ENCODE peak calls at places on chromosomes 1 and 21, in nine cellular contexts. U is colonic mucosa; G is cardiac muscle cell; S is psoas muscle; H is foreskin keratinocyte; B is upper lobe of left lung; W is neural progenitor cell; M is heart left ventricle; T is naive thymus-derived CD4-positive, alpha-beta T cell. E is an unnamed sample.

GRCh38 chr1:94095112-94095637 is 25.8 kb downstream of the ABCA4 start:
- DNase-seq in U (peak; percentile 44), G (no peak), S (peak; percentile 91), H (no peak), B (peak; percentile 83), W (no peak), M (peak; percentile 92), T (no peak), E (peak; percentile 90)

GRCh38 chr1:173900427-173900826 is 16.7 kb downstream of the SERPINC1 start:
- DNase-seq in U (no peak), G (no peak), S (no peak), H (no peak), B (no peak), W (no peak), M (no peak), T (no peak), E (no peak)

GRCh38 chr1:77557053-77557452 is 125.4 kb downstream of the ZZZ3 start:
- DNase-seq in U (no peak), G (no peak), S (no peak), H (no peak), B (no peak), W (no peak), M (no peak), T (no peak), E (no peak)

GRCh38 chr1:118300808-118301207 is 115.8 kb upstream of the SPAG17 start:
- DNase-seq in U (no peak), G (peak; percentile 39), S (no peak), H (no peak), B (no peak), W (peak; percentile 22), M (no peak), T (no peak), E (no peak)

GRCh38 chr1:86224651-86225050 is 68.1 kb upstream of the COL24A1 start:
- DNase-seq in U (no peak), G (no peak), S (no peak), H (no peak), B (no peak), W (no peak), M (no peak), T (no peak), E (no peak)

GRCh38 chr1:154957258-154957657 is 1.4 kb upstream of the PBXIP1 start:
- DNase-seq in U (no peak), G (no peak), S (no peak), H (no peak), B (no peak), W (no peak), M (peak; percentile 20), T (no peak), E (no peak)

GRCh38 chr1:43789604-43790288 is 82.4 kb downstream of the ST3GAL3 start:
- DNase-seq in U (no peak), G (no peak), S (no peak), H (no peak), B (no peak), W (no peak), M (no peak), T (peak; percentile 72), E (no peak)

GRCh38 chr1:160705176-160705745 is 6.4 kb downstream of the CD48 start:
- DNase-seq in U (no peak), G (no peak), S (no peak), H (no peak), B (no peak), W (no peak), M (no peak), T (no peak), E (no peak)

GRCh38 chr1:186643600-186643999 is 36.6 kb downstream of the PTGS2 start:
- DNase-seq in U (no peak), G (no peak), S (no peak), H (no peak), B (no peak), W (no peak), M (no peak), T (no peak), E (no peak)

GRCh38 chr21:31075844-31076243 is 37.6 kb upstream of the KRTAP19-8 start:
- DNase-seq in U (no peak), G (no peak), S (no peak), H (no peak), B (no peak), W (no peak), M (no peak), T (no peak), E (no peak)

GRCh38 chr1:228317411-228317828 is 89.2 kb downstream of the TRIM11 start:
- DNase-seq in U (no peak), G (no peak), S (no peak), H (no peak), B (peak; percentile 58), W (no peak), M (peak; percentile 58), T (no peak), E (no peak)

GRCh38 chr21:32241434-32241785 is 37.4 kb downstream of the MIS18A start:
- DNase-seq in U (no peak), G (no peak), S (no peak), H (no peak), B (no peak), W (no peak), M (no peak), T (no peak), E (no peak)

GRCh38 chr1:175000697-175001187 is 995 bp downstream of the CACYBP start:
- DNase-seq in U (no peak), G (no peak), S (no peak), H (no peak), B (no peak), W (no peak), M (no peak), T (no peak), E (no peak)

GRCh38 chr1:180131510-180131909 is 23.2 kb upstream of the QSOX1 start:
- DNase-seq in U (no peak), G (no peak), S (no peak), H (peak; percentile 68), B (no peak), W (no peak), M (no peak), T (no peak), E (no peak)

GRCh38 chr1:149916927-149917310 is 725 bp downstream of the SV2A start:
- DNase-seq in U (no peak), G (no peak), S (no peak), H (no peak), B (no peak), W (no peak), M (no peak), T (no peak), E (no peak)

GRCh38 chr1:149917590-149918144 is at the start of gene SV2A:
- DNase-seq in U (no peak), G (peak; percentile 69), S (no peak), H (no peak), B (peak; percentile 85), W (peak; percentile 86), M (no peak), T (peak; percentile 20), E (peak; percentile 26)

GRCh38 chr1:149916193-149916926 is 1.3 kb downstream of the SV2A start:
- DNase-seq in U (no peak), G (peak; percentile 28), S (no peak), H (no peak), B (no peak), W (no peak), M (no peak), T (no peak), E (no peak)

GRCh38 chr1:149915429-149916192 is 2.0 kb downstream of the SV2A start:
- DNase-seq in U (no peak), G (no peak), S (no peak), H (no peak), B (no peak), W (peak; percentile 59), M (no peak), T (no peak), E (no peak)

GRCh38 chr1:149914545-149914944 is 3.1 kb downstream of the SV2A start:
- DNase-seq in U (no peak), G (no peak), S (no peak), H (no peak), B (no peak), W (no peak), M (no peak), T (no peak), E (no peak)
- H3K27ac ChIP-seq in U (no peak overlapping the region), G (no peak overlapping the region), S (no peak overlapping the region), H (no peak overlapping the region), B (no peak overlapping the region), W (no peak overlapping the region), M (no peak overlapping the region), T (no peak overlapping the region), E (no peak overlapping the region)

DNA sequence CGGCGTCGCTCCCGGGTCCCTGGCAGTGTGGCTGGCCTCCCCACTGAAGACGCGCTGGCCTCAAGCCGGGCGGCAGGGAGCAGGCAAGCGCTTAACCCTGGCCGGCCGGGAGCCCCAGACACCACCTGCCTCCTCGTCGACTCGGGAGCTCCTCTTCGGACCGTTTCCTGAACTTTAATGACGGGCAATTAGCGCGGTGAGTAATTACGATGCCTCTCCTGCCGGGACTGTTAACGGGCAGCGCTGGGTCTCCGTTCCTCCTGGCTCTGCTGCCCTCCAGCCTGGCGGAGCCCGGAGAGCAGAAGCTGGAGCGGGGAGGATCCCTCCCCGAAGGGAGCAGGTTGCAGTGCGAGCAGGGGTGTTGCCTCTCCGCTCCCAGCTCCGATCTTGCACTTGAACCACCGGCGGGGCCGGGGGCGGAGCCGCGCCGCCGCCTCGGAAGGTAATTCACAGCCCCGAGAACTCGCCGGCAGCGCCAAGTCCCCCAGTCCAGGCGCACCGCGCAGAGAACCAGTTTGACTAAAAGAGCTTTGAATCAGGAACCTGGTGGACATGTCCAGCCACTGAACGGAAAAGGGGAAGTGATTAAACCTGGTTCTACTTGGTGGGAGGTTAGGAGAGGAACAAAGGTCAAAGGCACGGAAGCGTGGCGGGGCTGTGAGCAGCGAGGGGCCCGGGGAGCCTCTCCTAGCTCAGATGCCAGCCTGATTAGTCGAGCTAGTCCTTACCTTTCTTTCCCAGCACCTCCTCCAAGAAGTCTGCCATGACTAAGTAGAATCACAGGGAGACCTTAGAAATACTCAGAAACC is 18.3 kb upstream of the PLEKHA6 start:
- DNase-seq in U (peak; percentile 83), G (peak; percentile 69), S (peak; percentile 63), H (no peak), B (peak; percentile 92), W (peak; percentile 60), M (no peak), T (peak; percentile 46), E (peak; percentile 21)
- H3K27me3 ChIP-seq in U (no peaks in the 10 kb centered on the region), G (peaks cover 97% of the 10 kb centered on the region), S (peaks cover 32% of the 10 kb centered on the region), H (peaks cover 71% of the 10 kb centered on the region), B (no peaks in the 10 kb centered on the region), W (peaks cover 100% of the 10 kb centered on the region), M (peaks cover 38% of the 10 kb centered on the region), T (peaks cover 9% of the 10 kb centered on the region), E (peaks cover 50% of the 10 kb centered on the region)

DNA sequence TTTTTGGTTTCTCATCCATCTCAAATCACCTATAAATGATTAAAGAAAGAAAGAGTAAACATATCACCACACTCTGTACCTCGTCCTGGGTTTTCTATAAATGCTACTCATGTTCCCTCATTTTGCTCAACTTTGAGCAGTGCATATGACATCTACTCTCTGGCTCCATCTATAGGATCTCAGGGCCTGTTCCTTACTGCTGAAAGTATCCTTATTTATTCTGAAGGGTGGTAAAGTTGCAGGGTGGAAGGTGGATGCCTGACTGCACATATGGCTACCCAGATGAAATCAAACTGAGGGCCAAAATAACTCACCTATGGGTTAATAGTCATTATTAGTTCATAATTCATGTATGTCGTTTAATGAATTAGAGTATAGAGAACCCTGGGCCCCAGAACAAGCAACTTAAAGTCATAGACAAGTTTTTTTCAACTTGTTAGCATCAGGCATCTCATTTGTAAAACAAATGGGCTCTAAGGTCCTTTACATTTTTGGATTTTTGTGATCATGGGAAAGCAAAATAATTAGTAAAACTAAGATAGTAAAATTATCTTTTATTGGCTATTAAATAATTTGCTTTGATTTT is 46.5 kb downstream of the NCF2 start:
- DNase-seq in U (peak; percentile 27), G (peak; percentile 56), S (no peak), H (peak; percentile 13), B (no peak), W (peak; percentile 60), M (no peak), T (peak; percentile 61), E (no peak)
- H3K4me1 ChIP-seq in U (no peaks in the 10 kb centered on the region), G (no peaks in the 10 kb centered on the region), S (no peaks in the 10 kb centered on the region), H (no peaks in the 10 kb centered on the region), B (peaks cover 3% of the 10 kb centered on the region), W (peaks cover 25% of the 10 kb centered on the region), M (peaks cover 24% of the 10 kb centered on the region), T (no peaks in the 10 kb centered on the region), E (peaks cover 19% of the 10 kb centered on the region)

GRCh38 chr1:190478193-190479007 is 736 bp upstream of the BRINP3 start:
- DNase-seq in U (peak; percentile 53), G (peak; percentile 55), S (no peak), H (peak; percentile 15), B (peak; percentile 77), W (peak; percentile 83), M (no peak), T (no peak), E (no peak)
- H3K27ac ChIP-seq in U (peak overlapping the region; percentile 76), G (no peak overlapping the region), S (no peak overlapping the region), H (no peak overlapping the region), B (no peak overlapping the region), W (no peak overlapping the region), M (no peak overlapping the region), T (no peak overlapping the region), E (no peak overlapping the region)

E was measured in heart right ventricle.